ENCODE peak calls at places on chromosomes 5 and 9, in five cellular contexts. V is IMR-90, N is A549, R is Calu3, G is RWPE2. F is an unnamed sample.

GRCh38 chr5:147391781-147392180 is 118.1 kb downstream of the DPYSL3 start:
- DNase-seq in N (peak), G (no peak), R (peak), V (peak), F (no peak)

GRCh38 chr9:5870691-5871090 is 20.0 kb upstream of the MLANA start:
- DNase-seq in G (no peak), N (no peak), V (no peak), R (no peak), F (no peak)

GRCh38 chr5:25439025-25439424 is 794.2 kb upstream of the CDH10 start:
- DNase-seq in V (no peak), G (no peak), R (no peak), N (no peak), F (no peak)

GRCh38 chr5:53160895-53161294 is 51.3 kb upstream of the MOCS2 start:
- DNase-seq in V (no peak), R (no peak), N (no peak), G (no peak), F (no peak)

GRCh38 chr5:154244476-154244875 is 53.9 kb downstream of the GALNT10 start:
- DNase-seq in R (no peak), G (no peak), V (no peak), N (no peak), F (no peak)

GRCh38 chr5:142433526-142434321 is 108.9 kb upstream of the SPRY4 start:
- DNase-seq in R (peak), N (no peak), G (no peak), V (peak), F (no peak)

GRCh38 chr9:88534456-88535225 is at the start of gene NXNL2:
- DNase-seq in V (peak), G (peak), R (peak), N (peak), F (peak)

GRCh38 chr5:112366987-112367386 is 52.1 kb downstream of the EPB41L4A start:
- DNase-seq in G (no peak), V (no peak), R (peak), N (peak), F (no peak)

GRCh38 chr5:35644543-35644942 is 26.9 kb downstream of the SPEF2 start:
- DNase-seq in V (no peak), R (no peak), G (no peak), N (peak), F (no peak)
- TF ChIP-seq CTCF in V (no peak), R (no peak), G (peak), N (no peak), F (no peak)

DNA sequence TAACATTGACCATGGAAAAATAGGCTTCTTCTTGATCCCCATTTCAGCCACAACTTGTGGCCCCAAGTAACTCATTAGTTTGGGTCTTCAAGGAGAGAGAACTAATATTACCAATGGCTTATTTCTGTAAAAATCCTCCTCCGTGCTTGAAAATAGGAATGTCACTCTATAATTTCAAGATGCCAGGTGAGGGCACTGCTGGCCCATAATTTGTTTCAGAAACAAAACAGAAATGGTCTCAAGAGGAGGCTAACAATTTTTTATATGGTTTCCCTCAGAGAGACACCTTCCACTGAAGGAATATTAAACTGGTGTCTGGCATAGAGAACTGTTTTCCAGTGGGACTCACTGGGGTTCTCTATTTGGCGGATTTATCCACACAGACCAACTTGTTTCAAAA is 437.0 kb upstream of the TRPC7 start:
- DNase-seq in R (peak), V (peak), N (peak), G (no peak), F (no peak)
- TF ChIP-seq CTCF in R (no peak), V (peak), N (peak), G (peak), F (no peak)

GRCh38 chr9:76756273-76756650 is 8.0 kb upstream of the PCA3 start:
- DNase-seq in G (no peak), V (peak), R (peak), N (peak), F (no peak)
- TF ChIP-seq CTCF in G (peak), V (peak), R (no peak), N (peak), F (no peak)

GRCh38 chr5:139686356-139686918 is 38.3 kb downstream of the CXXC5 start:
- DNase-seq in V (no peak), R (no peak), N (no peak), G (no peak), F (no peak)

GRCh38 chr5:139685886-139686285 is 37.7 kb downstream of the CXXC5 start:
- DNase-seq in V (no peak), G (no peak), R (no peak), N (no peak), F (no peak)

GRCh38 chr5:139683295-139684271 is 35.4 kb downstream of the CXXC5 start:
- DNase-seq in N (no peak), V (no peak), R (no peak), G (no peak), F (no peak)

GRCh38 chr5:139684350-139684880 is 36.3 kb downstream of the CXXC5 start:
- DNase-seq in G (no peak), R (no peak), N (no peak), V (no peak), F (no peak)

GRCh38 chr5:139684881-139685749 is 37.0 kb downstream of the CXXC5 start:
- DNase-seq in N (no peak), V (no peak), G (no peak), R (no peak), F (no peak)
- TF ChIP-seq CTCF in N (no peak), V (no peak), G (no peak), R (no peak), F (no peak)

GRCh38 chr5:43039468-43040286 is 442 bp downstream of the ANXA2R start:
- DNase-seq in R (peak), G (no peak), V (peak), N (peak), F (no peak)
- TF ChIP-seq CTCF in R (no peak), G (no peak), V (peak), N (peak), F (no peak)

F was measured in mesothelial cell of epicardium.